ENCODE peak calls at places on chromosomes 7 and 10, in six cellular contexts. H is tibial nerve, A is K562, V is body of pancreas, L is uterus, S is A549. J is an unnamed sample.

GRCh38 chr10:71448146-71448545 is 51.4 kb downstream of the CDH23 start:
- DNase-seq in L (no peak), V (no peak), A (no peak), H (no peak), S (no peak), J (no peak)

GRCh38 chr10:104351067-104351681 is 2.5 kb upstream of the CFAP58 start:
- DNase-seq in V (no peak), S (no peak), A (no peak), L (no peak), H (no peak), J (no peak)

GRCh38 chr7:25752967-25753791 is 398.8 kb upstream of the NFE2L3 start:
- DNase-seq in S (no peak), A (no peak), V (no peak), L (no peak), H (peak), J (no peak)

GRCh38 chr10:121243003-121243898 is 355.0 kb downstream of the FGFR2 start:
- DNase-seq in S (no peak), A (no peak), L (no peak), V (no peak), H (no peak), J (no peak)

GRCh38 chr7:80908360-80908797 is 10.5 kb downstream of the SEMA3C start:
- DNase-seq in S (no peak), V (no peak), H (no peak), A (no peak), L (no peak), J (no peak)

GRCh38 chr10:93515071-93515962 is 18.9 kb downstream of the CEP55 start:
- DNase-seq in L (no peak), H (no peak), S (no peak), V (no peak), A (no peak), J (no peak)

GRCh38 chr7:83629117-83629880 is 19.6 kb downstream of the SEMA3E start:
- DNase-seq in L (no peak), A (no peak), V (no peak), H (no peak), S (no peak), J (no peak)

GRCh38 chr10:119335671-119336353 is 128.4 kb downstream of the GRK5 start:
- DNase-seq in V (no peak), L (no peak), H (no peak), A (no peak), S (no peak), J (no peak)

GRCh38 chr7:143408686-143409551 is at the start of gene EPHA1:
- DNase-seq in S (peak), A (peak), L (no peak), H (no peak), V (peak), J (no peak)

GRCh38 chr7:135189961-135190360 is 19.5 kb upstream of the CYREN start:
- DNase-seq in S (no peak), A (no peak), L (no peak), V (no peak), H (no peak), J (no peak)

GRCh38 chr7:38070718-38071117 is 107.3 kb upstream of the STARD3NL start:
- DNase-seq in A (peak), H (peak), V (peak), L (no peak), S (peak), J (peak)

GRCh38 chr7:89623018-89623672 is 531.1 kb upstream of the STEAP1 start:
- DNase-seq in L (no peak), A (no peak), H (peak), V (peak), S (peak), J (no peak)

GRCh38 chr10:101367569-101368453 is 13.8 kb downstream of the BTRC start:
- DNase-seq in A (peak), V (no peak), H (no peak), S (peak), L (no peak), J (peak)

GRCh38 chr10:90598513-90598912 is 259.3 kb downstream of the HTR7 start:
- DNase-seq in L (no peak), H (no peak), A (no peak), S (no peak), V (no peak), J (no peak)

GRCh38 chr10:23516530-23516929 is 77.7 kb downstream of the OTUD1 start:
- DNase-seq in L (no peak), A (no peak), H (no peak), V (no peak), S (no peak), J (no peak)

GRCh38 chr10:48611133-48611532 is 6.3 kb upstream of the ARHGAP22 start:
- DNase-seq in A (no peak), L (no peak), V (no peak), H (no peak), S (no peak), J (no peak)

GRCh38 chr10:11012880-11013279 is 4.8 kb upstream of the CELF2 start:
- DNase-seq in L (no peak), A (no peak), V (no peak), S (no peak), H (no peak), J (no peak)

GRCh38 chr10:75547391-75548298 is 116.2 kb downstream of the LRMDA start:
- DNase-seq in V (no peak), A (no peak), S (no peak), H (no peak), L (peak), J (peak)

GRCh38 chr10:80664071-80664680 is 126.5 kb downstream of the SH2D4B start:
- DNase-seq in S (peak), V (peak), A (peak), L (peak), H (peak), J (peak)

GRCh38 chr7:34160261-34160752 is 255.0 kb downstream of the BMPER start:
- DNase-seq in H (no peak), S (no peak), V (no peak), L (no peak), A (no peak), J (no peak)

GRCh38 chr10:34739915-34740314 is 75.2 kb downstream of the PARD3 start:
- DNase-seq in L (peak), A (no peak), H (no peak), S (no peak), V (peak), J (peak)

GRCh38 chr10:130169136-130169888 is 33.1 kb downstream of the GLRX3 start:
- DNase-seq in V (no peak), S (no peak), L (no peak), A (no peak), H (no peak), J (no peak)

GRCh38 chr7:118473271-118473670 is 248.8 kb downstream of the ANKRD7 start:
- DNase-seq in S (no peak), V (no peak), H (no peak), L (no peak), A (no peak), J (no peak)

GRCh38 chr10:47309403-47310089 is 9.5 kb downstream of the GDF10 start:
- DNase-seq in S (no peak), A (peak), V (no peak), L (no peak), H (no peak), J (no peak)

GRCh38 chr10:27529010-27529783 is 25.1 kb downstream of the RAB18 start:
- DNase-seq in V (no peak), S (no peak), L (no peak), A (peak), H (no peak), J (no peak)

GRCh38 chr7:130667593-130668257 is 823 bp downstream of the COPG2 start:
- DNase-seq in A (no peak), L (no peak), S (no peak), H (peak), V (no peak), J (no peak)

GRCh38 chr7:34061175-34061574 is 155.8 kb downstream of the BMPER start:
- DNase-seq in S (peak), V (no peak), L (no peak), A (no peak), H (no peak), J (no peak)

GRCh38 chr10:30583778-30584415 is 45.7 kb downstream of the LYZL2 start:
- DNase-seq in A (peak), H (peak), S (peak), L (peak), V (peak), J (peak)

GRCh38 chr7:98855610-98856009 is 14.2 kb downstream of the TMEM130 start:
- DNase-seq in S (no peak), V (no peak), L (no peak), A (no peak), H (no peak), J (no peak)

GRCh38 chr10:28663576-28664368 is 13.5 kb upstream of the BAMBI start:
- DNase-seq in L (peak), V (peak), S (peak), H (peak), A (peak), J (peak)

GRCh38 chr7:122520961-122521555 is 177.9 kb downstream of the RNF133 start:
- DNase-seq in L (no peak), V (no peak), S (no peak), H (no peak), A (no peak), J (no peak)

GRCh38 chr10:51244739-51245138 is 170.5 kb downstream of the PRKG1 start:
- DNase-seq in A (no peak), H (no peak), S (no peak), L (no peak), V (no peak), J (no peak)

GRCh38 chr10:44030132-44030531 is 354.8 kb downstream of the CXCL12 start:
- DNase-seq in S (no peak), L (no peak), H (no peak), V (no peak), A (no peak), J (no peak)

GRCh38 chr7:107815254-107815882 is 12.3 kb upstream of the SLC26A3 start:
- DNase-seq in S (no peak), V (no peak), H (no peak), A (no peak), L (no peak), J (no peak)

GRCh38 chr7:84025332-84025927 is 169.2 kb downstream of the SEMA3A start:
- DNase-seq in H (no peak), S (peak), A (no peak), L (no peak), V (no peak), J (peak)

GRCh38 chr7:2936301-2936700 is 92.2 kb upstream of the GNA12 start:
- DNase-seq in L (no peak), V (no peak), S (no peak), H (no peak), A (no peak), J (no peak)

GRCh38 chr10:92696606-92697383 is 7.0 kb downstream of the HHEX start:
- DNase-seq in H (no peak), V (no peak), A (peak), L (no peak), S (peak), J (peak)

GRCh38 chr7:156790264-156790663 is 102.7 kb downstream of the LMBR1 start:
- DNase-seq in S (no peak), L (no peak), A (no peak), V (no peak), H (no peak), J (no peak)

GRCh38 chr10:21495002-21495685 is 30.3 kb downstream of the SKIDA1 start:
- DNase-seq in V (no peak), S (no peak), L (no peak), A (no peak), H (no peak), J (no peak)

GRCh38 chr10:21497177-21497807 is 28.2 kb downstream of the SKIDA1 start:
- DNase-seq in V (peak), S (peak), A (no peak), H (peak), L (peak), J (peak)

GRCh38 chr10:21496285-21497176 is 29.0 kb downstream of the SKIDA1 start:
- DNase-seq in V (peak), H (peak), L (no peak), S (peak), A (peak), J (no peak)

GRCh38 chr10:21494221-21495001 is 31.1 kb downstream of the SKIDA1 start:
- DNase-seq in A (no peak), S (no peak), V (no peak), L (no peak), H (no peak), J (no peak)

GRCh38 chr10:21495686-21496284 is 29.7 kb downstream of the SKIDA1 start:
- DNase-seq in S (peak), A (peak), H (peak), L (peak), V (peak), J (peak)
- TF ChIP-seq POLR2A in S (peak), A (peak), H (no peak), L (no peak), V (peak), J (peak)

GRCh38 chr7:129188372-129188891 is at the start of gene SMO:
- DNase-seq in V (peak), H (no peak), A (peak), S (peak), L (peak), J (no peak)
- TF ChIP-seq POLR2A in V (peak), H (no peak), A (no peak), S (peak), L (peak), J (peak)

GRCh38 chr10:24552346-24553016 is 171.2 kb downstream of the ARHGAP21 start:
- DNase-seq in H (no peak), L (no peak), A (peak), V (peak), S (peak), J (peak)

GRCh38 chr10:24550680-24551079 is 173.0 kb downstream of the ARHGAP21 start:
- DNase-seq in S (no peak), L (no peak), H (no peak), V (no peak), A (no peak), J (no peak)

GRCh38 chr10:24554036-24554435 is 169.7 kb downstream of the ARHGAP21 start:
- DNase-seq in V (no peak), S (no peak), A (no peak), H (no peak), L (no peak), J (no peak)

GRCh38 chr10:24551161-24551560 is 172.5 kb downstream of the ARHGAP21 start:
- DNase-seq in L (no peak), H (no peak), A (no peak), V (no peak), S (no peak), J (no peak)

GRCh38 chr10:24553051-24553612 is 170.6 kb downstream of the ARHGAP21 start:
- DNase-seq in H (no peak), S (no peak), A (no peak), L (no peak), V (no peak), J (peak)
- TF ChIP-seq POLR2A in H (no peak), S (no peak), A (no peak), L (no peak), V (no peak), J (no peak)

DNA sequence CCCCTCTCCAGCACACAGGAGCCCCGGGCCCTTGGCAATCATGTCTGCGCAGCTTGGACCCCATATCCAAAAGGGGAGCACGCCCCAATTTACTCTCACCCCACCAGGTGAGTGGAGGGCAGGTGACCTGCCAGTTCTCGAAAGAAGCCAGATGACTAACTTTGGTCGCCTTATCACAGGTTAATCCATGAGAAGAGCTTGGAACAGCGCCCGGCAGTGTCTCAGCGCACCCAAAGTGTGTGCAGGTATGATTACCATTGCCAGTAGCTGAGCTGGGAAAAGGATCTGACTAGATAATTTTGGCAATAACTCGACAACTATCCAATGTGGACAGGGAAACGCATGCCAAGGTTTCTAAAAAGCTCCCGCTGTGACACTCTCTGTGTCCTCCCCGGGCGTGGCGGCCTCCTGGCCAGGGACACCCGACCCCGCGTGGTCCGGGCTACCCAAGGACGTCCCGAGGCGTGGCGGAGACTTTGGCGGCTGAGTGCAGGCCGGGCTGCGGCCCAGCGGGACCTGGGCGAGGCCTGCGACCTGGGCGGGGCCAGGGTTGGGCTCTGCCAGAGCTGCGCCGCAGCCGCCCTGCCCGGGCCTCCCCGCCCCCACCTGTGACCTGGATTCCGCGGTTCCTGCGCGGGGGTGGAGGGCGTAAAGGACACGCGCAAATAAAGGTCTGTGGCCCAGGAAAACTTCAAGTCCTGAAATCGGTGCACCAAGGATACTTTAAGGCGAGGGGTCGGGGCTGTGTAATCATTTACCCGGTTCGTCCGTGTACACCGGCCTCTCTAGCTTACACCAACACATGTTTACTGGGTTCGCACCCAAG is 13.7 kb upstream of the WAPL start:
- DNase-seq in H (peak), V (peak), S (peak), A (peak), L (peak), J (no peak)
- TF ChIP-seq POLR2A in H (no peak), V (peak), S (peak), A (peak), L (no peak), J (no peak)

GRCh38 chr7:41491752-41492405 is 211.0 kb downstream of the INHBA start:
- DNase-seq in H (no peak), L (peak), V (no peak), A (no peak), S (no peak), J (no peak)
- TF ChIP-seq POLR2A in H (no peak), L (no peak), V (no peak), A (no peak), S (no peak), J (no peak)

DNA sequence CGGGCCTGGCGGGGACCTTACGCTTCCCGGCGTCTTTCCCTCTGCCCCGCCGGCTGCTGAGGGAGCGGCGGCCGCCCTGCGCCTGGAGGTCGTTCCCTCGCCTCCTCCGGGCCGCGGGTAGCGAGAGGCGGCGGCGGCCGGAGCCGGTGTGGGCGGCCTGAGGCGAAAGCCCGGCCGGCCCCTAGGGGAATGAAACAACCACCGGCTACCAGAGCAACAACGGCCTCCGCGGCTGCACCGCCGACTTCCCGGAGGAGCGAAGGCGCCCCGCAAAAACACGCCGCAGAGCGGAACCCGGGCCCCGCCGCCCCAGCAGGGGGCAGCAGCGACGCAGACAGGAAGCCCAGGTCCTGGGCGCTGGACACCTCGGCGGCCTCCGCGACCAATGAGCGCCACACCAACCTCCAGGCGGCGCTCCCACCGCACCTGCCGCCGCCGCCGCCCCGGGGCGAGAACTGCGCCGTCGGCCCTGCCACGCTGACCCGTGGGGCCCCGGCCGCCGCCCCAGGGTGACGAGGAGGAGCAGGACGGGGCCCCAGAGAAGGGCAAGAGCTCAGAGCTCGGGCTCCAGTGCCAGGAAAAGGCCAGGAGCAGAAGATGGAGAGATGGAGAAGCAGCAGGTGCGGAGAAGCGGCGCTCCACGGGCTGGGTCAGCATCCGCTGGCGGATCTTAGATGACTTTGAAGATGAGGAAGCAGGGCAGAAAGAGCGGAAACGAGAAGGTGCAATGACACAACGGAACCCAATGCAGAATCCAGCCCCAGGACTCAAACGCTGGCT is 10.4 kb upstream of the ACSM6 start:
- DNase-seq in H (peak), A (peak), S (peak), V (peak), L (peak), J (peak)
- TF ChIP-seq POLR2A in H (no peak), A (peak), S (peak), V (peak), L (peak), J (peak)

GRCh38 chr10:109996225-109996624 is 11.6 kb upstream of the ADD3 start:
- DNase-seq in L (no peak), H (no peak), S (no peak), V (no peak), A (no peak), J (no peak)

GRCh38 chr10:109998513-109998912 is 9.3 kb upstream of the ADD3 start:
- DNase-seq in V (no peak), H (no peak), S (no peak), L (no peak), A (no peak), J (no peak)

GRCh38 chr10:109997233-109997632 is 10.6 kb upstream of the ADD3 start:
- DNase-seq in H (no peak), L (no peak), A (no peak), S (no peak), V (no peak), J (no peak)

GRCh38 chr10:109995178-109995577 is 12.6 kb upstream of the ADD3 start:
- DNase-seq in S (no peak), A (no peak), H (no peak), V (no peak), L (no peak), J (no peak)

DNA sequence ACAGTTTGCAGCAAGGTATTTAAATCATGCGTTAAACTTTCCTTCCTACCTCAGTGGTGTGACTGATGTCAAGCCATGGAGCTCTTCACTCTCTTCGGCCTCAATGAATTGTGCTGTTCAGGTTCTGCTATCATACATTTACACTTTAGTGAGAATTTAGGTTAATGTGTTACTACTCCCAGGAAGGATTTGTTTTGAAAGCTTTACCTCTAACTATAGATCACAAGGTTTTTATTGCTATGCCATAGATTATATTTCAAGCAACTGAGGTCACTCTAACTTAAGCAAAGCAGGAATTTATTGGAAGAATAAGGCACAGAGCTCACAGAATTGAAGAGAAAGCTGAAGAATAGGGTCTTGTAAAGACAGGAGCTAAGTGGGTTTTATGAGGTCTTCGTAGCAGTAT is 11.0 kb upstream of the ADD3 start:
- DNase-seq in H (no peak), V (no peak), A (no peak), L (no peak), S (no peak), J (no peak)
- TF ChIP-seq POLR2A in H (no peak), V (no peak), A (no peak), L (no peak), S (no peak), J (no peak)

J was measured in H54.